ENCODE peak calls at places on chromosomes 12 and 14, in five cellular contexts. One of them, this sample, is unnamed.

GRCh38 chr12:51390457-51391046 is 654 bp downstream of the GALNT6 start:
- DNase-seq in bronchial epithelial cell: no peak
- DNase-seq in WTC11: no peak
- DNase-seq in cardiac muscle cell: no peak
- DNase-seq in AG09309: no peak
- DNase-seq in this sample: no peak

GRCh38 chr12:89789862-89790261 is 81.2 kb upstream of the ATP2B1 start:
- DNase-seq in cardiac muscle cell: no peak
- DNase-seq in WTC11: no peak
- DNase-seq in AG09309: no peak
- DNase-seq in bronchial epithelial cell: no peak
- DNase-seq in this sample: no peak

GRCh38 chr12:108594-108993 is 42.0 kb downstream of the IQSEC3 start:
- DNase-seq in cardiac muscle cell: peak; percentile 24
- DNase-seq in WTC11: no peak
- DNase-seq in AG09309: no peak
- DNase-seq in bronchial epithelial cell: no peak
- DNase-seq in this sample: no peak

GRCh38 chr14:51157012-51157411 is 62.1 kb upstream of the TRIM9 start:
- DNase-seq in bronchial epithelial cell: peak; percentile 54
- DNase-seq in WTC11: no peak
- DNase-seq in AG09309: no peak
- DNase-seq in cardiac muscle cell: peak; percentile 27
- DNase-seq in this sample: no peak

GRCh38 chr14:74620497-74620921 is 8.5 kb upstream of the LTBP2 start:
- DNase-seq in AG09309: peak; percentile 90
- DNase-seq in bronchial epithelial cell: peak; percentile 100
- DNase-seq in cardiac muscle cell: no peak
- DNase-seq in WTC11: no peak
- DNase-seq in this sample: no peak

GRCh38 chr12:8081228-8081920 is 700 bp upstream of the NECAP1 start:
- DNase-seq in bronchial epithelial cell: no peak
- DNase-seq in WTC11: no peak
- DNase-seq in cardiac muscle cell: peak; percentile 9
- DNase-seq in AG09309: no peak
- DNase-seq in this sample: no peak

GRCh38 chr12:94041833-94042232 is 106.5 kb upstream of the PLXNC1 start:
- DNase-seq in bronchial epithelial cell: no peak
- DNase-seq in cardiac muscle cell: no peak
- DNase-seq in AG09309: no peak
- DNase-seq in WTC11: no peak
- DNase-seq in this sample: no peak

GRCh38 chr12:123253606-123254459 is 17.8 kb downstream of the CDK2AP1 start:
- DNase-seq in bronchial epithelial cell: no peak
- DNase-seq in cardiac muscle cell: no peak
- DNase-seq in AG09309: no peak
- DNase-seq in WTC11: no peak
- DNase-seq in this sample: peak; percentile 46

GRCh38 chr12:53391667-53392244 is 11.8 kb downstream of the SP1 start:
- DNase-seq in cardiac muscle cell: no peak
- DNase-seq in WTC11: no peak
- DNase-seq in AG09309: no peak
- DNase-seq in bronchial epithelial cell: no peak
- DNase-seq in this sample: no peak

GRCh38 chr14:72525087-72525909 is 368.6 kb downstream of the DPF3 start:
- DNase-seq in cardiac muscle cell: no peak
- DNase-seq in bronchial epithelial cell: no peak
- DNase-seq in AG09309: no peak
- DNase-seq in WTC11: no peak
- DNase-seq in this sample: no peak

GRCh38 chr14:37615582-37616289 is 20.3 kb downstream of the TTC6 start:
- DNase-seq in bronchial epithelial cell: peak; percentile 15
- DNase-seq in cardiac muscle cell: no peak
- DNase-seq in AG09309: no peak
- DNase-seq in WTC11: no peak
- DNase-seq in this sample: no peak

GRCh38 chr14:76900406-76901085 is 74.3 kb downstream of the LRRC74A start:
- DNase-seq in AG09309: no peak
- DNase-seq in WTC11: no peak
- DNase-seq in cardiac muscle cell: no peak
- DNase-seq in bronchial epithelial cell: no peak
- DNase-seq in this sample: no peak

GRCh38 chr14:20501346-20501745 is 4.0 kb upstream of the RNASE10 start:
- DNase-seq in cardiac muscle cell: no peak
- DNase-seq in AG09309: no peak
- DNase-seq in bronchial epithelial cell: peak; percentile 93
- DNase-seq in WTC11: no peak
- DNase-seq in this sample: no peak

GRCh38 chr14:23883684-23884540 is 69.7 kb upstream of the DHRS4 start:
- DNase-seq in WTC11: no peak
- DNase-seq in cardiac muscle cell: no peak
- DNase-seq in bronchial epithelial cell: no peak
- DNase-seq in AG09309: no peak
- DNase-seq in this sample: no peak

GRCh38 chr12:754871-755562 is 2.6 kb downstream of the WNK1 start:
- DNase-seq in WTC11: no peak
- DNase-seq in bronchial epithelial cell: peak; percentile 69
- DNase-seq in cardiac muscle cell: peak; percentile 23
- DNase-seq in AG09309: no peak
- DNase-seq in this sample: no peak

GRCh38 chr12:48002179-48002601 is 2.1 kb downstream of the COL2A1 start:
- DNase-seq in WTC11: peak; percentile 48
- DNase-seq in bronchial epithelial cell: no peak
- DNase-seq in cardiac muscle cell: peak; percentile 28
- DNase-seq in AG09309: no peak
- DNase-seq in this sample: no peak

GRCh38 chr14:77375973-77376372 is 921 bp downstream of the TMED8 start:
- DNase-seq in cardiac muscle cell: no peak
- DNase-seq in AG09309: no peak
- DNase-seq in bronchial epithelial cell: no peak
- DNase-seq in WTC11: no peak
- DNase-seq in this sample: no peak

GRCh38 chr14:41605550-41606248 is 977 bp upstream of the LRFN5 start:
- DNase-seq in AG09309: no peak
- DNase-seq in cardiac muscle cell: peak; percentile 72
- DNase-seq in WTC11: peak; percentile 76
- DNase-seq in bronchial epithelial cell: no peak
- DNase-seq in this sample: no peak

GRCh38 chr12:103800252-103800771 is 40.7 kb downstream of the NT5DC3 start:
- DNase-seq in WTC11: no peak
- DNase-seq in AG09309: no peak
- DNase-seq in bronchial epithelial cell: no peak
- DNase-seq in cardiac muscle cell: peak; percentile 55
- DNase-seq in this sample: no peak

GRCh38 chr12:9244894-9245293 is 36.7 kb upstream of the PZP start:
- DNase-seq in AG09309: no peak
- DNase-seq in WTC11: no peak
- DNase-seq in cardiac muscle cell: no peak
- DNase-seq in bronchial epithelial cell: peak; percentile 46
- DNase-seq in this sample: no peak

DNA sequence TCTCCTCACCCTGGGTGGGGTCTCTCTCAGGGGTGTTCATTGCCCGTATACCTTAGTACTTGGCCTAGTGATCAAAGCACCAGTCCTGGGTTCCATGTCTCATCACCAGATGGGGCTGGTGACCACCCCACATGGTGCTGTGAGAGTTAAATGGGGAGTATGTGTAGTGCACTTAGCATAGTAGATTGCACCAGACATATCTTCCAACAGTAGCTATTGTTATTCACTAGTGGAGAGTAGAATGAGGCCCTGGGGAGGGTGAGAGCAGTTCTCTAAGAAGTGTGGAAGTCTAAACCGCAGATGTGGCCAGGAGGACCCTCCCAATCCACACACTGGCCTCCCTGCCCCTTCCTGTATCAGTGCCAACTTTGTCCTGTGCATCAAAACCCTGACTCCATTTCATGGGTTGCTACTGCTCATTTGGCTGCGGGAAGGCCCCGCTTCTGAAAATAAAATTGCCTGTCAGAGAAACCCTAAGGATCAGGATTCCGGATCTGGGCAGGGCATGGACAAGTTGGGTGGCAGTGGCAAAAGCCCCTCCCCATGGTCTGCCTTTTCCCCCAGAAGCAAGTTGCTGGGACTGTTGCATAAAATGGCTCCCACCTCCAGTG is 4.4 kb downstream of the CD9 start:
- DNase-seq in bronchial epithelial cell: no peak
- DNase-seq in cardiac muscle cell: no peak
- DNase-seq in AG09309: no peak
- DNase-seq in WTC11: no peak
- DNase-seq in this sample: no peak
- TF ChIP-seq CTCF in bronchial epithelial cell: peak; percentile 3
- TF ChIP-seq CTCF in cardiac muscle cell: no peak
- TF ChIP-seq CTCF in AG09309: no peak
- TF ChIP-seq CTCF in WTC11: no peak
- TF ChIP-seq CTCF in this sample: peak; percentile 4

GRCh38 chr12:27434673-27435565 is 11.6 kb upstream of the SMCO2 start:
- DNase-seq in AG09309: no peak
- DNase-seq in bronchial epithelial cell: no peak
- DNase-seq in cardiac muscle cell: no peak
- DNase-seq in WTC11: no peak
- DNase-seq in this sample: no peak
- TF ChIP-seq CTCF in AG09309: peak; percentile 78
- TF ChIP-seq CTCF in bronchial epithelial cell: peak; percentile 39
- TF ChIP-seq CTCF in cardiac muscle cell: peak; percentile 72
- TF ChIP-seq CTCF in WTC11: peak; percentile 34
- TF ChIP-seq CTCF in this sample: peak; percentile 34

GRCh38 chr14:61065671-61066070 is 84.6 kb downstream of the SLC38A6 start:
- DNase-seq in WTC11: no peak
- DNase-seq in AG09309: no peak
- DNase-seq in bronchial epithelial cell: no peak
- DNase-seq in cardiac muscle cell: no peak
- DNase-seq in this sample: no peak

GRCh38 chr14:61064210-61064609 is 83.2 kb downstream of the SLC38A6 start:
- DNase-seq in cardiac muscle cell: no peak
- DNase-seq in WTC11: no peak
- DNase-seq in AG09309: no peak
- DNase-seq in bronchial epithelial cell: no peak
- DNase-seq in this sample: no peak

GRCh38 chr14:61064866-61065265 is 83.8 kb downstream of the SLC38A6 start:
- DNase-seq in WTC11: no peak
- DNase-seq in bronchial epithelial cell: no peak
- DNase-seq in AG09309: no peak
- DNase-seq in cardiac muscle cell: no peak
- DNase-seq in this sample: no peak

GRCh38 chr14:61063461-61063860 is 82.4 kb downstream of the SLC38A6 start:
- DNase-seq in bronchial epithelial cell: no peak
- DNase-seq in AG09309: no peak
- DNase-seq in cardiac muscle cell: no peak
- DNase-seq in WTC11: no peak
- DNase-seq in this sample: no peak
- TF ChIP-seq CTCF in bronchial epithelial cell: no peak
- TF ChIP-seq CTCF in AG09309: no peak
- TF ChIP-seq CTCF in cardiac muscle cell: no peak
- TF ChIP-seq CTCF in WTC11: no peak
- TF ChIP-seq CTCF in this sample: no peak

DNA sequence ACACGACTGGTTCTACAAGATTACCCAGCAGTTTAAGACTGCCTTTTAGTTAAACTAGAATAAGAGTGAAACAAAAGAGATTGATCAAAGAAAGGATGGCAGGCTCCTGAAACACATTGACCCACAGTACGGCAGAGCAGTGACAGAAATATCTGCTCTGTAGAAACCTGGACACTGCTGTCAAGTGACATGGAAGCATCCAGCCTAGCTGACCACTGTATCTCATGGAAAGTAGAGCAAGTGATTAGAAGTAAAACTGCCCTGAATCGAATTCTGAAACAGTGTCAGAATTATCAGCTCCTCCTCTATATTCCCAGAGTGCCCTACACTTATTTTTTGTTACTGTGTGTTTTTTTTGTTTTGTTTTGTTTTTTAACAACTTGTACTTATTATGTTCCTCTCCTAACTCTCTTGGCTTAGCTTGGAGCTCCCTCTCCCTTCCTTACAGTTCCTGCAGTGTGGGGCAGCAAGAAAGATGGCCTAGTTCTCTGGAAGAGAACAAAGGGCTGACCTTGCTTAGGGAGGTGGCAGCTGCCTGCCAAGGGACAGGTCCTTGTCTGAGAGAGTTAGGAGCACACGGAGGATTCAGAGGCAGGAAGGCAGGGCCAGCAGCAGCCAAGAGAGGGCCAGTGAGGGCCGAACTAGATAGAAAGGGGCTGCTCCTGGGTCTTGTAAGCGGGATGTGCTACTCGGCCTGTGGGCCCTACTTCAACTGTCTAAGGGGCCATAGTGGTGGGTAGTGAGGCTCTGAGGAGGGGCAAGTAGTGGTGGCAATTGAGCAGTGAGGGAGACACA is 97.2 kb downstream of the PTPRR start:
- DNase-seq in AG09309: no peak
- DNase-seq in bronchial epithelial cell: no peak
- DNase-seq in cardiac muscle cell: no peak
- DNase-seq in WTC11: peak; percentile 13
- DNase-seq in this sample: no peak
- TF ChIP-seq CTCF in AG09309: no peak
- TF ChIP-seq CTCF in bronchial epithelial cell: no peak
- TF ChIP-seq CTCF in cardiac muscle cell: no peak
- TF ChIP-seq CTCF in WTC11: no peak
- TF ChIP-seq CTCF in this sample: no peak

GRCh38 chr14:53537421-53538315 is 384.5 kb upstream of the DDHD1 start:
- DNase-seq in cardiac muscle cell: no peak
- DNase-seq in bronchial epithelial cell: no peak
- DNase-seq in WTC11: no peak
- DNase-seq in AG09309: no peak
- DNase-seq in this sample: no peak
- TF ChIP-seq CTCF in cardiac muscle cell: no peak
- TF ChIP-seq CTCF in bronchial epithelial cell: no peak
- TF ChIP-seq CTCF in WTC11: no peak
- TF ChIP-seq CTCF in AG09309: peak; percentile 17
- TF ChIP-seq CTCF in this sample: no peak